ENCODE peak calls at places on chromosomes 16 and 17, in ten cellular contexts. B, X, C, R, A, Z, N, G, F and D are unnamed samples.

GRCh38 chr17:82097187-82097918 is 683 bp downstream of the FASN start:
- DNase-seq in C (no peak), G (peak), N (peak), Z (peak), F (no peak), A (peak), R (no peak), B (no peak), X (peak), D (no peak)

GRCh38 chr16:23949630-23950290 is 114.0 kb downstream of the PRKCB start:
- DNase-seq in N (peak), R (peak), C (no peak), X (no peak), A (no peak), B (peak), G (no peak), F (peak), Z (no peak), D (no peak)

GRCh38 chr16:49809112-49809511 is 46.8 kb downstream of the ZNF423 start:
- DNase-seq in B (no peak), Z (no peak), N (no peak), R (no peak), G (no peak), X (no peak), F (no peak), C (no peak), A (peak), D (no peak)

GRCh38 chr17:57016066-57016763 is 38.3 kb downstream of the SCPEP1 start:
- DNase-seq in B (no peak), R (no peak), A (no peak), Z (no peak), G (peak), N (no peak), F (no peak), C (no peak), X (no peak), D (no peak)

GRCh38 chr17:17386143-17386800 is 83.1 kb downstream of the NT5M start:
- DNase-seq in Z (peak), N (no peak), C (no peak), R (no peak), G (no peak), A (peak), B (no peak), F (no peak), X (no peak), D (no peak)

GRCh38 chr16:1428511-1428910 is 2.4 kb upstream of the PERCC1 start:
- DNase-seq in G (peak), C (no peak), F (no peak), B (no peak), Z (no peak), N (no peak), X (peak), A (peak), R (no peak), D (no peak)

GRCh38 chr16:82801361-82801760 is 174.6 kb downstream of the CDH13 start:
- DNase-seq in G (no peak), N (no peak), R (no peak), X (no peak), F (no peak), Z (no peak), C (no peak), B (no peak), A (no peak), D (no peak)

GRCh38 chr16:616771-617586 is 13.8 kb upstream of the WFIKKN1 start:
- DNase-seq in G (peak), C (no peak), N (no peak), R (no peak), A (peak), B (peak), Z (no peak), F (no peak), X (no peak), D (no peak)

GRCh38 chr17:28125530-28126382 is 83.3 kb downstream of the NLK start:
- DNase-seq in G (no peak), R (no peak), F (no peak), B (no peak), X (no peak), A (no peak), N (no peak), Z (no peak), C (no peak), D (no peak)

GRCh38 chr17:30336369-30337171 is 2.7 kb upstream of the TMIGD1 start:
- DNase-seq in F (no peak), R (no peak), B (no peak), G (peak), N (peak), C (peak), A (peak), Z (peak), X (peak), D (no peak)

GRCh38 chr16:84829168-84829965 is 9.6 kb downstream of the CRISPLD2 start:
- DNase-seq in Z (no peak), F (no peak), X (peak), N (peak), G (no peak), A (peak), R (no peak), C (no peak), B (no peak), D (no peak)

GRCh38 chr16:11896776-11897175 is 19.0 kb downstream of the GSPT1 start:
- DNase-seq in N (no peak), C (no peak), Z (no peak), A (peak), R (no peak), B (no peak), G (no peak), F (no peak), X (peak), D (no peak)

GRCh38 chr16:72905581-72905980 is 142.3 kb downstream of the ZFHX3 start:
- DNase-seq in G (no peak), B (no peak), Z (no peak), C (no peak), A (no peak), N (no peak), F (no peak), R (no peak), X (peak), D (no peak)

GRCh38 chr17:55458977-55459376 is 37.3 kb upstream of the MMD start:
- DNase-seq in F (no peak), A (peak), C (peak), R (no peak), N (no peak), Z (no peak), X (peak), B (no peak), G (no peak), D (no peak)

GRCh38 chr17:27569884-27570577 is 61.0 kb upstream of the LGALS9 start:
- DNase-seq in X (no peak), A (peak), F (no peak), C (no peak), G (no peak), Z (no peak), R (no peak), N (no peak), B (no peak), D (no peak)

GRCh38 chr16:2036200-2036966 is 9.7 kb downstream of the NHERF2 start:
- DNase-seq in X (no peak), R (no peak), Z (no peak), A (no peak), B (peak), N (no peak), G (no peak), F (no peak), C (no peak), D (no peak)

GRCh38 chr16:85303354-85303883 is 191.1 kb upstream of the CIBAR2 start:
- DNase-seq in Z (peak), F (no peak), R (peak), C (peak), N (peak), X (peak), G (peak), B (peak), A (peak), D (no peak)

GRCh38 chr17:74410001-74410443 is 21.9 kb upstream of the GPRC5C start:
- DNase-seq in C (no peak), G (peak), F (no peak), A (peak), Z (no peak), B (no peak), X (no peak), R (no peak), N (no peak), D (no peak)

GRCh38 chr16:28845173-28846079 is 722 bp downstream of the TUFM start:
- DNase-seq in Z (no peak), N (peak), F (peak), G (peak), C (peak), B (no peak), A (peak), X (no peak), R (no peak), D (no peak)

GRCh38 chr17:77923776-77924513 is 34.6 kb upstream of the TNRC6C start:
- DNase-seq in R (no peak), B (no peak), Z (no peak), C (no peak), G (no peak), N (peak), A (peak), F (no peak), X (no peak), D (no peak)

GRCh38 chr16:57562066-57562465 is 19.6 kb downstream of the ADGRG5 start:
- DNase-seq in C (no peak), B (no peak), G (no peak), Z (no peak), N (no peak), A (no peak), R (no peak), F (no peak), X (no peak), D (no peak)

GRCh38 chr16:86663691-86664517 is 85.6 kb downstream of the FOXL1 start:
- DNase-seq in F (no peak), X (peak), A (no peak), N (no peak), C (no peak), B (no peak), R (no peak), G (no peak), Z (no peak), D (no peak)
- H3K4me3 ChIP-seq in F (no peak), X (no peak), A (peak), N (no peak), C (peak), B (no peak), R (no peak), G (no peak), Z (no peak), D (no peak)

DNA sequence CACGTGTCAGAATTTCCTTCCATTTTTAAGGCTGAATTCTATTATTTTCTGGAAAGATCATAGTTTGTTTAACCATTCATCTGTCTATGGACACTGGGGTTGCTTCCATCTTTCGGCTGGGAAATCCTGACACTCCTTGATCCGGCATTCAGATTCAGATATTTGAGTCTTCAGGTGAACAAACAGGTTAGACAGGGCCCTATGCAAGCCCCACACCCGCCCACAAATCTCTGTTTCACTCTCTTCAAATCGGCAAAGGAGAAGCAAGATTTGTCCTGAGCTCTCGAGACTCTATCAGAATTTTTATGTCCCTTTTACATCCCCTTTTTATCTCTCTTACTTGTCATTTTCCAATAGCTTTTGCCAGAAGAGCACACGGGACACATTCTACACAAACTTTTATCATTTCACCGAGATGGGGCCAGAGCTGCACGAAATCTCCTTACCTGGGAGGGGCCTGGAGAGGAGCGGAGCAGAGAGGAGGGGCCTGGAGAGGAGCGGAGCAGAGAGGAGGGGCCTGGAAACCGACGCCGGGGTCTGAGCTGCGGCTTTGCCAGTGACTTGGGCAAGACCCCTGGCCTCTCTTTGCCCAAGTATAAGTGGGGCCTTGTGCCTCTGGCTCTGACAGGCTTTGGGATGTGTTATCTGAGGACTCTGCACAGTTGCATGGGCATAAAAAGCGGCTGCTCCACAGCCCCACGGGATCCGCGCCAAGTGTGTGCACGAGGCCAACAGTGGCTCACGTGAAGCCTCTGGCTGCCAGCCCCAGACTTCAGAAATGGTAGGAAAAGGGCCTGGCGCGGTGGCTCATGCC is 54.3 kb upstream of the RBFOX3 start:
- DNase-seq in R (peak), N (peak), Z (peak), B (peak), X (peak), C (peak), A (no peak), G (peak), F (no peak), D (peak)
- H3K4me3 ChIP-seq in R (no peak), N (no peak), Z (no peak), B (no peak), X (no peak), C (peak), A (no peak), G (no peak), F (no peak), D (no peak)

GRCh38 chr17:41813039-41813680 is 356 bp downstream of the FKBP10 start:
- DNase-seq in Z (no peak), N (no peak), F (no peak), C (no peak), X (no peak), B (no peak), R (no peak), A (peak), G (no peak), D (no peak)

GRCh38 chr17:41814195-41814594 is 1.4 kb downstream of the FKBP10 start:
- DNase-seq in G (no peak), F (no peak), B (no peak), A (peak), N (no peak), C (no peak), Z (no peak), R (no peak), X (peak), D (no peak)

GRCh38 chr17:41812176-41813038 is at the start of gene FKBP10:
- DNase-seq in N (peak), Z (peak), B (no peak), G (peak), X (peak), C (peak), F (no peak), A (peak), R (peak), D (no peak)

GRCh38 chr17:41811549-41812175 is at the start of gene P3H4:
- DNase-seq in R (peak), X (peak), B (peak), Z (peak), F (no peak), C (peak), G (peak), A (peak), N (peak), D (no peak)

DNA sequence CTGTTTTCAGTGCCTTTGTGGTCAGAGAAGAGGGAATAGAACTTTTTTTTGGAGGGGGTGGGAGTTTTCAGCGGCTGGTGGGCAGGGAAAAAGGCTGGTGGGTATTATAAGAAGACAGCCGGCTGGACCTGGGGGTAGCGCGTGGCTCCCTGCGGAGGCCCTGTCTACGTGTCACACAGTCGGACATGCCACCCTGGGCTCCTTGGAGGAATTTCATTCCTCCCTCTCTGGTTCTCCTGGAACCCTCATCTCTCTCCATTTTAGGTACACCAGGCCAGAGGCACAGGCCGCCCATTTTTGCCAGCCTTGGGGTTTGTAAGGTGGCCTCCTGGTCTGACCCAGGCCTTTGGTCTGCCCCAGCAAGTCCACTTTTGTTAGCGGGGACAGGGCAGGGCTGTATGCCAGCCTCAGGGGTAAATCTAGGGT is 908 bp downstream of the FKBP10 start:
- DNase-seq in X (no peak), A (no peak), R (no peak), C (no peak), Z (no peak), B (no peak), F (no peak), N (no peak), G (no peak), D (no peak)
- H3K4me3 ChIP-seq in X (peak), A (peak), R (peak), C (peak), Z (peak), B (peak), F (no peak), N (no peak), G (peak), D (peak)

DNA sequence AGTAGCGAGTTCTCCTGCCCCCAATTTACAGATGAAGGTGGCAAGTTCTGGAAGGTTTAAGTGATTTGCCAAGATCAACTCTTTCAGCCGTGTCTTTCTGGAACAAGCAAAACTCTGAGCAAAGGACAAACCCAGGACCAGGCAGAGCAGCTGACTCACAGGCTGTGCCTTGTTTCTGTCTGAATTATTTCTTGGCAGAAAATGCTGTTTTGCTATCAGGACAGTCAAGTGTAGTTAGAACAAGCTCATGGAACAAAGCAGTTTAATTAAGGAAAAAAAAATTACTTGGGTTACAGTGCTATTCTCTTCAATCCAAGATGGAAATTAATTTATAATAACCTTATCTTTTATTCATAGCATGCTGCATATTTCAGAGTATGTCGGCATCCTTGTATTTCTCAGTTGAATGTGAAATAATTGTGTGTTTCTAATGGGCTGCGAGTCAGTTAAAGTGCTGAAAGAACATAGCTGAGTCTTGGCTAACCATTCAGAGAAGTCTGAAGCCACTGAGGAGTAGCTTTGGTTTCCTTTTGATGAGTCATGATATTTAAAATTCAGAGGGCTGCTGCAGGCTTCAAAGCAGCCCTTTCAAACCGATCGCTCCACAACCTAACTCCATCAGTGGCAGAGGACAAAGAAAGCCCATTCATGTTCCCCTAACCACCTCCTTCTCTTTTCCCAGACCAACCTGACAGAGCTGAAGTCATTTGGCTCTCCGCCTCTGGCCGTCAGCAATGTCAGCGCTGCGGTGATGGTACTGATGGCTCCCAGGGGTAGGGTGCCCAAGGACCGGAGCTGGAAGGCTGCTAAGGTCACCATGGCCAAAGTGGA is 143.7 kb downstream of the ZNF18 start:
- DNase-seq in G (no peak), A (no peak), B (no peak), F (no peak), R (no peak), C (no peak), N (no peak), X (peak), Z (no peak), D (no peak)
- H3K4me3 ChIP-seq in G (no peak), A (no peak), B (no peak), F (no peak), R (no peak), C (no peak), N (no peak), X (no peak), Z (no peak), D (no peak)

DNA sequence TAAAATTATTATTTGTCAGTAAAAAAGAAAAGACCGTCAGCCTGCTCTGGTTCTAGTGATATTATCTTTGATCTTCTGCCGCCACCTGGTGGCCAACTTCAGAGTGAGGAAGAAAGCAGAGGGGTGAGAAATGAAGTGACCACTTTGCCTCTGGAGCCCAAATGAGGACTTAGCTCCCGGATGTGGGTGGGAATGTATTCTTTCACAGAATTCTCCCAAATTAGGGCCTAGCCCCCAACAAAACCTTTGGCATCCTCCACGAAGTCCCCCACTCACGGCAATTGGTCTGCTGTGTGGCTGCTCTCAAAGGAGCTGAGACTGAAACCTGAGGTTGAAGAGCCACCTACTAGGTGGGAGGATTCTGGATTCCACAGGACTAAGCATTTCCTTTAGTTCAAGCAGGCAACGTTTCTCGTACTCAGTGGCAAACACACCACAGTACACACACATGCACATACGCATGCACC is 4.9 kb upstream of the ZNF267 start:
- DNase-seq in G (peak), B (no peak), R (peak), N (peak), C (peak), A (peak), X (peak), F (no peak), Z (peak), D (peak)
- H3K4me3 ChIP-seq in G (no peak), B (peak), R (no peak), N (no peak), C (no peak), A (peak), X (no peak), F (peak), Z (no peak), D (no peak)

GRCh38 chr16:55328611-55329569 is 4.9 kb downstream of the IRX6 start:
- DNase-seq in N (no peak), C (no peak), Z (no peak), B (peak), R (no peak), G (peak), F (no peak), X (no peak), A (no peak), D (no peak)

GRCh38 chr16:55323637-55324490 is at the start of gene IRX6:
- DNase-seq in F (no peak), R (no peak), C (no peak), B (peak), Z (peak), X (no peak), G (peak), N (no peak), A (peak), D (no peak)

GRCh38 chr16:55325458-55326109 is 1.6 kb downstream of the IRX6 start:
- DNase-seq in X (no peak), Z (no peak), F (no peak), C (no peak), G (no peak), R (no peak), N (no peak), A (no peak), B (no peak), D (no peak)

GRCh38 chr16:55324491-55325447 is 766 bp downstream of the IRX6 start:
- DNase-seq in C (no peak), N (no peak), F (no peak), A (peak), G (peak), B (peak), R (no peak), X (no peak), Z (peak), D (no peak)

GRCh38 chr16:55326261-55326802 is 2.3 kb downstream of the IRX6 start:
- DNase-seq in A (no peak), G (peak), X (no peak), B (peak), F (no peak), C (no peak), R (no peak), N (no peak), Z (no peak), D (no peak)
- H3K4me3 ChIP-seq in A (no peak), G (no peak), X (no peak), B (no peak), F (no peak), C (no peak), R (no peak), N (no peak), Z (peak), D (no peak)

GRCh38 chr17:59761385-59762021 is 54.0 kb downstream of the VMP1 start:
- DNase-seq in R (no peak), X (peak), A (peak), C (no peak), N (no peak), G (no peak), Z (no peak), B (no peak), F (no peak), D (no peak)
- H3K4me3 ChIP-seq in R (no peak), X (no peak), A (peak), C (no peak), N (no peak), G (no peak), Z (no peak), B (no peak), F (no peak), D (no peak)